ENCODE peak calls at places on chromosomes 11 and 22, in nine cellular contexts. One of them, this sample, is unnamed.

GRCh38 chr22:48180631-48181030 is 1418.2 kb downstream of the TBC1D22A start:
- DNase-seq in T-helper 9 cell: no peak
- DNase-seq in AG10803: no peak
- DNase-seq in activated CD8-positive, alpha-beta memory T cell treated with anti-CD3 and anti-CD28 coated beads, Interleukin-2, amount 10 ng/mL, durations not matched to agents 7 days and 5 days: no peak
- DNase-seq in stimulated activated CD4-positive, alpha-beta T cell treated with anti-CD3 and anti-CD28 coated beads, Interleukin-1b, Interleukin-23, amount 100 ng/mL, for 48 hours: no peak
- DNase-seq in BE2C: no peak
- DNase-seq in NCI-H2029 treated with DMSO at 0.1 percent for 48 hours: no peak
- DNase-seq in stimulated activated CD8-positive, alpha-beta memory T cell treated with anti-CD3 and anti-CD28 coated beads, Interleukin-2, amount 100 ng/mL, for 48 hours: no peak
- DNase-seq in AG04450: no peak
- DNase-seq in this sample: no peak

GRCh38 chr11:66015094-66015881 is 3.5 kb downstream of the CST6 start:
- DNase-seq in T-helper 9 cell: no peak
- DNase-seq in AG10803: peak
- DNase-seq in activated CD8-positive, alpha-beta memory T cell treated with anti-CD3 and anti-CD28 coated beads, Interleukin-2, amount 10 ng/mL, durations not matched to agents 7 days and 5 days: no peak
- DNase-seq in stimulated activated CD4-positive, alpha-beta T cell treated with anti-CD3 and anti-CD28 coated beads, Interleukin-1b, Interleukin-23, amount 100 ng/mL, for 48 hours: no peak
- DNase-seq in BE2C: no peak
- DNase-seq in NCI-H2029 treated with DMSO at 0.1 percent for 48 hours: no peak
- DNase-seq in stimulated activated CD8-positive, alpha-beta memory T cell treated with anti-CD3 and anti-CD28 coated beads, Interleukin-2, amount 100 ng/mL, for 48 hours: no peak
- DNase-seq in AG04450: no peak
- DNase-seq in this sample: no peak

GRCh38 chr11:113296447-113297205 is 17.8 kb upstream of the TTC12 start:
- DNase-seq in T-helper 9 cell: no peak
- DNase-seq in AG10803: no peak
- DNase-seq in activated CD8-positive, alpha-beta memory T cell treated with anti-CD3 and anti-CD28 coated beads, Interleukin-2, amount 10 ng/mL, durations not matched to agents 7 days and 5 days: peak
- DNase-seq in stimulated activated CD4-positive, alpha-beta T cell treated with anti-CD3 and anti-CD28 coated beads, Interleukin-1b, Interleukin-23, amount 100 ng/mL, for 48 hours: no peak
- DNase-seq in BE2C: peak
- DNase-seq in NCI-H2029 treated with DMSO at 0.1 percent for 48 hours: no peak
- DNase-seq in stimulated activated CD8-positive, alpha-beta memory T cell treated with anti-CD3 and anti-CD28 coated beads, Interleukin-2, amount 100 ng/mL, for 48 hours: no peak
- DNase-seq in AG04450: no peak
- DNase-seq in this sample: peak

GRCh38 chr11:96329855-96330510 is 13.0 kb downstream of the MAML2 start:
- DNase-seq in T-helper 9 cell: no peak
- DNase-seq in AG10803: no peak
- DNase-seq in activated CD8-positive, alpha-beta memory T cell treated with anti-CD3 and anti-CD28 coated beads, Interleukin-2, amount 10 ng/mL, durations not matched to agents 7 days and 5 days: no peak
- DNase-seq in stimulated activated CD4-positive, alpha-beta T cell treated with anti-CD3 and anti-CD28 coated beads, Interleukin-1b, Interleukin-23, amount 100 ng/mL, for 48 hours: no peak
- DNase-seq in BE2C: no peak
- DNase-seq in NCI-H2029 treated with DMSO at 0.1 percent for 48 hours: no peak
- DNase-seq in stimulated activated CD8-positive, alpha-beta memory T cell treated with anti-CD3 and anti-CD28 coated beads, Interleukin-2, amount 100 ng/mL, for 48 hours: no peak
- DNase-seq in AG04450: no peak
- DNase-seq in this sample: no peak

GRCh38 chr11:44387825-44388224 is 77.9 kb upstream of the ALX4 start:
- DNase-seq in T-helper 9 cell: no peak
- DNase-seq in AG10803: no peak
- DNase-seq in activated CD8-positive, alpha-beta memory T cell treated with anti-CD3 and anti-CD28 coated beads, Interleukin-2, amount 10 ng/mL, durations not matched to agents 7 days and 5 days: no peak
- DNase-seq in stimulated activated CD4-positive, alpha-beta T cell treated with anti-CD3 and anti-CD28 coated beads, Interleukin-1b, Interleukin-23, amount 100 ng/mL, for 48 hours: no peak
- DNase-seq in BE2C: no peak
- DNase-seq in NCI-H2029 treated with DMSO at 0.1 percent for 48 hours: no peak
- DNase-seq in stimulated activated CD8-positive, alpha-beta memory T cell treated with anti-CD3 and anti-CD28 coated beads, Interleukin-2, amount 100 ng/mL, for 48 hours: no peak
- DNase-seq in AG04450: no peak
- DNase-seq in this sample: no peak

GRCh38 chr11:127521413-127521812 is 520.8 kb upstream of the KIRREL3 start:
- DNase-seq in T-helper 9 cell: no peak
- DNase-seq in AG10803: peak
- DNase-seq in activated CD8-positive, alpha-beta memory T cell treated with anti-CD3 and anti-CD28 coated beads, Interleukin-2, amount 10 ng/mL, durations not matched to agents 7 days and 5 days: no peak
- DNase-seq in stimulated activated CD4-positive, alpha-beta T cell treated with anti-CD3 and anti-CD28 coated beads, Interleukin-1b, Interleukin-23, amount 100 ng/mL, for 48 hours: no peak
- DNase-seq in BE2C: no peak
- DNase-seq in NCI-H2029 treated with DMSO at 0.1 percent for 48 hours: no peak
- DNase-seq in stimulated activated CD8-positive, alpha-beta memory T cell treated with anti-CD3 and anti-CD28 coated beads, Interleukin-2, amount 100 ng/mL, for 48 hours: no peak
- DNase-seq in AG04450: peak
- DNase-seq in this sample: no peak

GRCh38 chr11:73204711-73205121 is 13.4 kb upstream of the P2RY2 start:
- DNase-seq in T-helper 9 cell: no peak
- DNase-seq in AG10803: no peak
- DNase-seq in activated CD8-positive, alpha-beta memory T cell treated with anti-CD3 and anti-CD28 coated beads, Interleukin-2, amount 10 ng/mL, durations not matched to agents 7 days and 5 days: no peak
- DNase-seq in stimulated activated CD4-positive, alpha-beta T cell treated with anti-CD3 and anti-CD28 coated beads, Interleukin-1b, Interleukin-23, amount 100 ng/mL, for 48 hours: no peak
- DNase-seq in BE2C: no peak
- DNase-seq in NCI-H2029 treated with DMSO at 0.1 percent for 48 hours: no peak
- DNase-seq in stimulated activated CD8-positive, alpha-beta memory T cell treated with anti-CD3 and anti-CD28 coated beads, Interleukin-2, amount 100 ng/mL, for 48 hours: no peak
- DNase-seq in AG04450: no peak
- DNase-seq in this sample: no peak

GRCh38 chr22:29700206-29700948 is 19.4 kb upstream of the CABP7 start:
- DNase-seq in T-helper 9 cell: no peak
- DNase-seq in AG10803: no peak
- DNase-seq in activated CD8-positive, alpha-beta memory T cell treated with anti-CD3 and anti-CD28 coated beads, Interleukin-2, amount 10 ng/mL, durations not matched to agents 7 days and 5 days: no peak
- DNase-seq in stimulated activated CD4-positive, alpha-beta T cell treated with anti-CD3 and anti-CD28 coated beads, Interleukin-1b, Interleukin-23, amount 100 ng/mL, for 48 hours: no peak
- DNase-seq in BE2C: no peak
- DNase-seq in NCI-H2029 treated with DMSO at 0.1 percent for 48 hours: no peak
- DNase-seq in stimulated activated CD8-positive, alpha-beta memory T cell treated with anti-CD3 and anti-CD28 coated beads, Interleukin-2, amount 100 ng/mL, for 48 hours: no peak
- DNase-seq in AG04450: no peak
- DNase-seq in this sample: no peak

GRCh38 chr11:6578134-6578533 is 25.3 kb downstream of the RRP8 start:
- DNase-seq in T-helper 9 cell: no peak
- DNase-seq in AG10803: no peak
- DNase-seq in activated CD8-positive, alpha-beta memory T cell treated with anti-CD3 and anti-CD28 coated beads, Interleukin-2, amount 10 ng/mL, durations not matched to agents 7 days and 5 days: no peak
- DNase-seq in stimulated activated CD4-positive, alpha-beta T cell treated with anti-CD3 and anti-CD28 coated beads, Interleukin-1b, Interleukin-23, amount 100 ng/mL, for 48 hours: no peak
- DNase-seq in BE2C: no peak
- DNase-seq in NCI-H2029 treated with DMSO at 0.1 percent for 48 hours: no peak
- DNase-seq in stimulated activated CD8-positive, alpha-beta memory T cell treated with anti-CD3 and anti-CD28 coated beads, Interleukin-2, amount 100 ng/mL, for 48 hours: no peak
- DNase-seq in AG04450: no peak
- DNase-seq in this sample: peak

This sample was measured in esophagus muscularis mucosa.